ENCODE peak calls at places on chromosomes 2 and 18, in six cellular contexts. One of them, this sample, is unnamed.

GRCh38 chr18:23887493-23887892 is 127.1 kb upstream of the TTC39C start:
- DNase-seq in endothelial cell of umbilical vein: no peak
- DNase-seq in HFF-Myc: no peak
- DNase-seq in heart left ventricle: no peak
- DNase-seq in uterus: peak; percentile 56
- DNase-seq in ascending aorta: no peak
- DNase-seq in this sample: no peak

GRCh38 chr2:181239400-181239799 is 217.8 kb upstream of the ITGA4 start:
- DNase-seq in HFF-Myc: no peak
- DNase-seq in uterus: no peak
- DNase-seq in heart left ventricle: no peak
- DNase-seq in ascending aorta: no peak
- DNase-seq in endothelial cell of umbilical vein: no peak
- DNase-seq in this sample: no peak

GRCh38 chr2:73117441-73117840 is 4.7 kb upstream of the RAB11FIP5 start:
- DNase-seq in ascending aorta: no peak
- DNase-seq in heart left ventricle: no peak
- DNase-seq in HFF-Myc: no peak
- DNase-seq in uterus: no peak
- DNase-seq in endothelial cell of umbilical vein: no peak
- DNase-seq in this sample: no peak

GRCh38 chr2:5694016-5694690 is 2.0 kb downstream of the SOX11 start:
- DNase-seq in HFF-Myc: no peak
- DNase-seq in uterus: no peak
- DNase-seq in heart left ventricle: no peak
- DNase-seq in ascending aorta: no peak
- DNase-seq in endothelial cell of umbilical vein: no peak
- DNase-seq in this sample: no peak

GRCh38 chr2:45173513-45173912 is 164.3 kb upstream of the SIX2 start:
- DNase-seq in uterus: no peak
- DNase-seq in endothelial cell of umbilical vein: peak; percentile 70
- DNase-seq in HFF-Myc: no peak
- DNase-seq in heart left ventricle: no peak
- DNase-seq in ascending aorta: peak; percentile 82
- DNase-seq in this sample: no peak

GRCh38 chr2:41963661-41964525 is 83.9 kb upstream of the PKDCC start:
- DNase-seq in heart left ventricle: peak; percentile 57
- DNase-seq in endothelial cell of umbilical vein: peak; percentile 49
- DNase-seq in ascending aorta: peak; percentile 85
- DNase-seq in HFF-Myc: no peak
- DNase-seq in uterus: peak; percentile 84
- DNase-seq in this sample: peak; percentile 59

GRCh38 chr2:182240862-182241371 is 185.9 kb downstream of the PDE1A start:
- DNase-seq in ascending aorta: no peak
- DNase-seq in HFF-Myc: no peak
- DNase-seq in endothelial cell of umbilical vein: peak; percentile 69
- DNase-seq in heart left ventricle: no peak
- DNase-seq in uterus: peak; percentile 22
- DNase-seq in this sample: no peak

GRCh38 chr2:109423556-109424359 is 190.0 kb downstream of the SEPTIN10 start:
- DNase-seq in ascending aorta: no peak
- DNase-seq in HFF-Myc: no peak
- DNase-seq in uterus: no peak
- DNase-seq in heart left ventricle: no peak
- DNase-seq in endothelial cell of umbilical vein: no peak
- DNase-seq in this sample: no peak

GRCh38 chr2:183868153-183868552 is 730.2 kb upstream of the ZNF804A start:
- DNase-seq in HFF-Myc: no peak
- DNase-seq in uterus: no peak
- DNase-seq in ascending aorta: no peak
- DNase-seq in endothelial cell of umbilical vein: no peak
- DNase-seq in heart left ventricle: no peak
- DNase-seq in this sample: no peak

GRCh38 chr2:238843476-238843875 is 4.4 kb upstream of the TWIST2 start:
- DNase-seq in uterus: no peak
- DNase-seq in endothelial cell of umbilical vein: no peak
- DNase-seq in HFF-Myc: no peak
- DNase-seq in ascending aorta: no peak
- DNase-seq in heart left ventricle: no peak
- DNase-seq in this sample: no peak

GRCh38 chr18:65547046-65547445 is 203.8 kb upstream of the CDH7 start:
- DNase-seq in uterus: no peak
- DNase-seq in heart left ventricle: no peak
- DNase-seq in ascending aorta: no peak
- DNase-seq in HFF-Myc: no peak
- DNase-seq in endothelial cell of umbilical vein: no peak
- DNase-seq in this sample: no peak

GRCh38 chr2:126866451-126866850 is 32.2 kb upstream of the TEX51 start:
- DNase-seq in HFF-Myc: no peak
- DNase-seq in endothelial cell of umbilical vein: no peak
- DNase-seq in uterus: no peak
- DNase-seq in heart left ventricle: no peak
- DNase-seq in ascending aorta: no peak
- DNase-seq in this sample: no peak
- H3K4me3 ChIP-seq in HFF-Myc: no peak overlapping the region
- H3K4me3 ChIP-seq in endothelial cell of umbilical vein: no peak overlapping the region
- H3K4me3 ChIP-seq in uterus: no peak overlapping the region
- H3K4me3 ChIP-seq in heart left ventricle: no peak overlapping the region
- H3K4me3 ChIP-seq in ascending aorta: no peak overlapping the region
- H3K4me3 ChIP-seq in this sample: no peak overlapping the region

GRCh38 chr18:73150199-73150598 is 282.4 kb upstream of the NETO1 start:
- DNase-seq in ascending aorta: no peak
- DNase-seq in endothelial cell of umbilical vein: no peak
- DNase-seq in HFF-Myc: no peak
- DNase-seq in uterus: no peak
- DNase-seq in heart left ventricle: no peak
- DNase-seq in this sample: no peak
- TF ChIP-seq CTCF in ascending aorta: no peak
- TF ChIP-seq CTCF in endothelial cell of umbilical vein: no peak
- TF ChIP-seq CTCF in HFF-Myc: no peak
- TF ChIP-seq CTCF in uterus: no peak
- TF ChIP-seq CTCF in heart left ventricle: no peak
- TF ChIP-seq CTCF in this sample: no peak

GRCh38 chr2:18520605-18521031 is 39.8 kb downstream of the RDH14 start:
- DNase-seq in ascending aorta: peak; percentile 95
- DNase-seq in uterus: peak; percentile 88
- DNase-seq in heart left ventricle: peak; percentile 87
- DNase-seq in HFF-Myc: peak; percentile 62
- DNase-seq in endothelial cell of umbilical vein: peak; percentile 78
- DNase-seq in this sample: peak; percentile 86
- H3K4me3 ChIP-seq in ascending aorta: peak overlapping the region; percentile 17
- H3K4me3 ChIP-seq in uterus: no peak overlapping the region
- H3K4me3 ChIP-seq in heart left ventricle: peak overlapping the region; percentile 22
- H3K4me3 ChIP-seq in HFF-Myc: no peak overlapping the region
- H3K4me3 ChIP-seq in endothelial cell of umbilical vein: no peak overlapping the region
- H3K4me3 ChIP-seq in this sample: no peak overlapping the region

GRCh38 chr2:202158796-202159195 is 79.6 kb downstream of the SUMO1 start:
- DNase-seq in endothelial cell of umbilical vein: no peak
- DNase-seq in heart left ventricle: no peak
- DNase-seq in ascending aorta: no peak
- DNase-seq in HFF-Myc: no peak
- DNase-seq in uterus: no peak
- DNase-seq in this sample: no peak
- TF ChIP-seq CTCF in endothelial cell of umbilical vein: no peak
- TF ChIP-seq CTCF in heart left ventricle: no peak
- TF ChIP-seq CTCF in ascending aorta: peak; percentile 4
- TF ChIP-seq CTCF in HFF-Myc: peak; percentile 33
- TF ChIP-seq CTCF in uterus: no peak
- TF ChIP-seq CTCF in this sample: peak; percentile 47

GRCh38 chr2:173101687-173102086 is 26.0 kb downstream of the MAP3K20 start:
- DNase-seq in uterus: no peak
- DNase-seq in HFF-Myc: no peak
- DNase-seq in endothelial cell of umbilical vein: no peak
- DNase-seq in ascending aorta: no peak
- DNase-seq in heart left ventricle: no peak
- DNase-seq in this sample: no peak
- H3K4me3 ChIP-seq in uterus: no peak overlapping the region
- H3K4me3 ChIP-seq in HFF-Myc: no peak overlapping the region
- H3K4me3 ChIP-seq in endothelial cell of umbilical vein: no peak overlapping the region
- H3K4me3 ChIP-seq in ascending aorta: no peak overlapping the region
- H3K4me3 ChIP-seq in heart left ventricle: no peak overlapping the region
- H3K4me3 ChIP-seq in this sample: no peak overlapping the region

GRCh38 chr2:165141601-165142000 is 62.2 kb downstream of the SCN3A start:
- DNase-seq in endothelial cell of umbilical vein: no peak
- DNase-seq in uterus: no peak
- DNase-seq in HFF-Myc: no peak
- DNase-seq in heart left ventricle: no peak
- DNase-seq in ascending aorta: no peak
- DNase-seq in this sample: no peak
- TF ChIP-seq CTCF in endothelial cell of umbilical vein: no peak
- TF ChIP-seq CTCF in uterus: no peak
- TF ChIP-seq CTCF in HFF-Myc: no peak
- TF ChIP-seq CTCF in heart left ventricle: peak; percentile 7
- TF ChIP-seq CTCF in ascending aorta: no peak
- TF ChIP-seq CTCF in this sample: no peak

This sample was measured in heart right ventricle.